ENCODE peak calls at places on chromosomes 6 and 20, in six cellular contexts. A is left lung; C is choroid plexus epithelial cell; S is substantia nigra; Z is activated CD4-positive, alpha-beta T cell treated with anti-CD3 and anti-CD28 coated beads for 4 hours; O is skeletal muscle cell. N is an unnamed sample.

GRCh38 chr6:147022041-147022440 is 182.2 kb upstream of the STXBP5 start:
- DNase-seq in Z (no peak), S (no peak), O (no peak), C (peak; percentile 40), A (no peak), N (no peak)

GRCh38 chr20:1764136-1765033 is 106.8 kb upstream of the SIRPG start:
- DNase-seq in C (peak; percentile 94), O (peak; percentile 47), S (peak; percentile 77), Z (peak; percentile 64), A (peak; percentile 82), N (no peak)

GRCh38 chr20:54726687-54727086 is 251.3 kb downstream of the DOK5 start:
- DNase-seq in S (no peak), Z (no peak), C (no peak), O (no peak), A (no peak), N (no peak)

GRCh38 chr6:27532820-27533538 is 60.1 kb upstream of the ZNF184 start:
- DNase-seq in S (no peak), A (no peak), O (no peak), Z (no peak), C (peak; percentile 70), N (no peak)

GRCh38 chr6:25756382-25757354 is 2.1 kb downstream of the SLC17A4 start:
- DNase-seq in A (no peak), O (no peak), Z (no peak), S (no peak), C (no peak), N (no peak)

GRCh38 chr6:44496705-44497369 is 109.3 kb downstream of the CDC5L start:
- DNase-seq in O (peak; percentile 66), Z (no peak), S (no peak), C (no peak), A (no peak), N (no peak)

GRCh38 chr6:117232191-117232590 is 33.2 kb upstream of the VGLL2 start:
- DNase-seq in A (no peak), C (no peak), O (peak; percentile 49), S (no peak), Z (no peak), N (no peak)

GRCh38 chr20:32709528-32710121 is 33.6 kb downstream of the COMMD7 start:
- DNase-seq in A (no peak), Z (no peak), S (no peak), O (no peak), C (peak; percentile 55), N (no peak)

GRCh38 chr6:34350937-34351217 is 41.6 kb downstream of the NUDT3 start:
- DNase-seq in Z (no peak), S (no peak), A (no peak), O (no peak), C (no peak), N (no peak)

GRCh38 chr20:19992996-19993908 is 23.9 kb upstream of the NAA20 start:
- DNase-seq in Z (no peak), O (peak; percentile 68), A (no peak), C (peak; percentile 86), S (no peak), N (peak; percentile 77)

GRCh38 chr20:23664954-23665353 is 23.9 kb downstream of the CST4 start:
- DNase-seq in A (no peak), O (no peak), Z (no peak), C (no peak), S (no peak), N (no peak)

GRCh38 chr20:53468583-53468982 is 125.1 kb downstream of the ZNF217 start:
- DNase-seq in O (no peak), C (no peak), S (no peak), A (no peak), Z (no peak), N (no peak)

GRCh38 chr6:36759177-36759757 is 61.6 kb downstream of the RAB44 start:
- DNase-seq in S (peak; percentile 73), A (peak; percentile 97), C (peak; percentile 83), Z (peak; percentile 81), O (peak; percentile 31), N (no peak)

GRCh38 chr20:47334022-47334551 is 22.4 kb downstream of the ZMYND8 start:
- DNase-seq in C (peak; percentile 99), A (no peak), O (peak; percentile 95), S (no peak), Z (no peak), N (peak; percentile 81)

GRCh38 chr6:30074331-30075093 is 1.1 kb downstream of the RNF39 start:
- DNase-seq in C (no peak), Z (no peak), A (peak; percentile 79), S (no peak), O (no peak), N (no peak)

GRCh38 chr6:6614965-6615304 is 26.4 kb downstream of the LY86 start:
- DNase-seq in O (no peak), C (no peak), A (no peak), Z (no peak), S (no peak), N (no peak)

GRCh38 chr6:68732423-68732822 is 97.3 kb downstream of the ADGRB3 start:
- DNase-seq in Z (no peak), C (no peak), O (no peak), S (no peak), A (no peak), N (no peak)

GRCh38 chr6:4582506-4582905 is 193.7 kb upstream of the CDYL start:
- DNase-seq in A (no peak), Z (no peak), O (peak; percentile 54), S (no peak), C (peak; percentile 76), N (peak; percentile 68)

GRCh38 chr6:52662031-52662430 is 8.9 kb upstream of the TMEM14A start:
- DNase-seq in S (no peak), C (no peak), O (no peak), A (no peak), Z (no peak), N (no peak)

GRCh38 chr6:76697585-76697984 is 625.1 kb upstream of the IMPG1 start:
- DNase-seq in C (peak; percentile 65), Z (no peak), A (no peak), O (no peak), S (no peak), N (no peak)

GRCh38 chr6:85483041-85483700 is 33.3 kb downstream of the NT5E start:
- DNase-seq in C (peak; percentile 85), Z (peak; percentile 78), S (peak; percentile 60), A (peak; percentile 93), O (no peak), N (no peak)

GRCh38 chr6:37966801-37967200 is 147.3 kb downstream of the ZFAND3 start:
- DNase-seq in S (no peak), Z (no peak), A (no peak), C (no peak), O (no peak), N (no peak)

GRCh38 chr20:53685070-53685595 is 91.5 kb upstream of the ZNF217 start:
- DNase-seq in C (no peak), A (no peak), S (no peak), Z (no peak), O (no peak), N (no peak)

N was measured in GM04503.